ENCODE peak calls at places on chromosome X, in seven cellular contexts. F is H54; H is activated CD4-positive, alpha-beta T cell treated with anti-CD3 and anti-CD28 coated beads, Interleukin-2, amount 50 U/mL, for 1 hour; Y is HCEC 1CT; G is kidney glomerular epithelial cell; P is NAMALWA; A is stimulated activated CD4-positive, alpha-beta T cell treated with anti-CD3 and anti-CD28 coated beads, TNF-alpha, amount 100 ng/mL, for 48 hours. N is an unnamed sample.

GRCh38 chrX:19721726-19722370 is 165.6 kb downstream of the SH3KBP1 start:
- DNase-seq in Y (no peak), F (no peak), G (no peak), A (no peak), H (no peak), P (no peak), N (no peak)

GRCh38 chrX:134396174-134396573 is 63.8 kb upstream of the HPRT1 start:
- DNase-seq in P (peak), G (no peak), H (no peak), F (peak), A (no peak), Y (peak), N (peak)

GRCh38 chrX:37817176-37817575 is 30.2 kb downstream of the DYNLT3 start:
- DNase-seq in G (no peak), F (no peak), P (peak), H (no peak), A (no peak), Y (no peak), N (no peak)

GRCh38 chrX:57918750-57919436 is 8.6 kb upstream of the ZXDA start:
- DNase-seq in G (no peak), H (peak), F (no peak), P (peak), A (no peak), Y (peak), N (peak)

GRCh38 chrX:119189586-119189985 is 46.5 kb upstream of the PGRMC1 start:
- DNase-seq in H (no peak), P (no peak), F (no peak), A (no peak), G (no peak), Y (peak), N (no peak)

GRCh38 chrX:19686876-19687275 is 171.6 kb upstream of the MAP3K15 start:
- DNase-seq in F (no peak), P (no peak), G (no peak), A (no peak), Y (no peak), H (no peak), N (no peak)

GRCh38 chrX:30220646-30221045 is 5.3 kb downstream of the MAGEB2 start:
- DNase-seq in A (no peak), G (no peak), F (no peak), H (no peak), Y (no peak), P (no peak), N (no peak)

GRCh38 chrX:10761447-10761846 is 141.1 kb upstream of the MID1 start:
- DNase-seq in F (no peak), A (no peak), G (no peak), H (no peak), P (no peak), Y (no peak), N (no peak)

GRCh38 chrX:149370097-149370496 is 135.0 kb downstream of the IDS start:
- DNase-seq in H (no peak), F (no peak), G (no peak), P (no peak), A (no peak), Y (no peak), N (no peak)

GRCh38 chrX:119507206-119507605 is 39.0 kb downstream of the SLC25A5 start:
- DNase-seq in G (no peak), A (no peak), H (no peak), F (no peak), Y (no peak), P (no peak), N (no peak)

GRCh38 chrX:115067812-115068211 is 50.4 kb upstream of the IL13RA2 start:
- DNase-seq in Y (peak), G (no peak), A (no peak), F (no peak), P (no peak), H (no peak), N (no peak)

GRCh38 chrX:70960728-70961127 is 29.8 kb upstream of the SLC7A3 start:
- DNase-seq in F (no peak), A (no peak), H (no peak), G (no peak), Y (no peak), P (peak), N (no peak)

GRCh38 chrX:2774057-2774456 is 22.2 kb downstream of the XG start:
- DNase-seq in A (no peak), Y (no peak), F (no peak), H (no peak), G (no peak), P (no peak), N (no peak)

GRCh38 chrX:68838571-68838910 is 9.7 kb downstream of the EFNB1 start:
- DNase-seq in G (no peak), Y (no peak), F (no peak), P (no peak), H (no peak), A (no peak), N (no peak)

GRCh38 chrX:41922694-41923171 is 621 bp downstream of the CASK start:
- DNase-seq in H (peak), F (no peak), Y (peak), G (no peak), P (peak), A (no peak), N (no peak)